ENCODE peak calls at places on chromosomes 12 and 14, in five cellular contexts. C is kidney epithelial cell, V is AG10803, U is dorsolateral prefrontal cortex, J is left ventricle myocardium inferior. P is an unnamed sample.

GRCh38 chr14:21096889-21097615 is 1.4 kb downstream of the ZNF219 start:
- DNase-seq in C (no peak), V (no peak), U (no peak), J (no peak), P (no peak)

GRCh38 chr14:69531135-69531534 is 43.5 kb downstream of the CCDC177 start:
- DNase-seq in C (no peak), V (no peak), U (no peak), J (no peak), P (no peak)

GRCh38 chr14:20477211-20477876 is 8.1 kb downstream of the PNP start:
- DNase-seq in C (no peak), V (no peak), U (no peak), J (peak), P (no peak)

GRCh38 chr14:63178912-63179311 is 25.3 kb upstream of the RHOJ start:
- DNase-seq in C (peak), V (peak), U (no peak), J (no peak), P (no peak)

GRCh38 chr12:119178544-119179334 is at the start of gene HSPB8:
- DNase-seq in C (peak), V (peak), U (peak), J (peak), P (peak)

GRCh38 chr14:24259282-24260025 is 3.5 kb downstream of the TGM1 start:
- DNase-seq in C (no peak), V (peak), U (no peak), J (no peak), P (no peak)

GRCh38 chr14:90489916-90490726 is 93.3 kb downstream of the CALM1 start:
- DNase-seq in C (no peak), V (no peak), U (no peak), J (no peak), P (no peak)

GRCh38 chr12:8681129-8681902 is 16.5 kb upstream of the RIMKLB start:
- DNase-seq in C (no peak), V (peak), U (no peak), J (no peak), P (no peak)

DNA sequence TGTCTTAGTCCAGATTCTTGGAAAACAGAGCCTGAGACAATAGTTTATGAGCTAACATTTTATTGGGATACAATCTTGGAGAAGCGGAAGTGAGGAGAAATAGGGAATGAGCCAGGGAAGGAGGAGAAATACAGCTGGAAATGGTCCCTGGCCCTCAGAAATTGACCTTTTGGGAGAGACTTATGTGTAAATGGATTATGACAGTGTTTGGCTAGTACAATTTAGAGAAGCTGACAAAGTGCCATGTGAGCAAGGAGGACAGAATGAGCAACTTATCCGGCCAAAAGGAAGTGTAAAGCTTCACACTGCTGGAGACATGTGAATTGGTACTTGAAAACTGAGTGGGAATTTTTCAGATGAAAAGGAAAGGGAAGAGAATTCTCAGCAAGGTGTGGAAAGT is 2.9 kb downstream of the GLIPR1 start:
- DNase-seq in C (no peak), V (no peak), U (no peak), J (no peak), P (no peak)
- H3K4me3 ChIP-seq in C (no peak), V (peak), U (no peak), J (peak), P (no peak)

GRCh38 chr12:110074089-110074488 is 25.8 kb upstream of the C12orf76 start:
- DNase-seq in C (no peak), V (no peak), U (no peak), J (no peak), P (no peak)

GRCh38 chr12:110073049-110073831 is 24.9 kb upstream of the C12orf76 start:
- DNase-seq in C (no peak), V (peak), U (peak), J (peak), P (no peak)

GRCh38 chr12:110071967-110072366 is 23.6 kb upstream of the C12orf76 start:
- DNase-seq in C (no peak), V (no peak), U (no peak), J (no peak), P (no peak)

GRCh38 chr12:110068654-110069053 is 20.3 kb upstream of the C12orf76 start:
- DNase-seq in C (no peak), V (no peak), U (no peak), J (no peak), P (no peak)

GRCh38 chr12:110071504-110071903 is 23.2 kb upstream of the C12orf76 start:
- DNase-seq in C (no peak), V (no peak), U (no peak), J (no peak), P (no peak)
- H3K4me3 ChIP-seq in C (no peak), V (no peak), U (peak), J (no peak), P (no peak)

GRCh38 chr12:6084261-6084968 is 40.1 kb downstream of the VWF start:
- DNase-seq in C (no peak), V (peak), U (no peak), J (no peak), P (no peak)
- H3K4me3 ChIP-seq in C (no peak), V (no peak), U (no peak), J (no peak), P (no peak)

GRCh38 chr14:71833476-71833875 is 98.8 kb upstream of the RGS6 start:
- DNase-seq in C (no peak), V (no peak), U (no peak), J (no peak), P (no peak)
- H3K4me3 ChIP-seq in C (no peak), V (no peak), U (no peak), J (no peak), P (no peak)

GRCh38 chr12:133081408-133081806 is 684 bp downstream of the ZNF140 start:
- DNase-seq in C (no peak), V (no peak), U (peak), J (no peak), P (no peak)
- H3K4me3 ChIP-seq in C (peak), V (peak), U (peak), J (peak), P (peak)

P was measured in epithelial cell of proximal tubule.